ENCODE peak calls at places on chromosomes 5 and 9, in eight cellular contexts. F is tibial nerve; R is stimulated activated CD8-positive, alpha-beta memory T cell treated with anti-CD3 and anti-CD28 coated beads, Interleukin-15, amount 100 ng/mL, for 1 hour; T is HFFc6; Q is HEK293T; O is ureter; U is ovary; A is endodermal cell. G is an unnamed sample.

GRCh38 chr9:14967450-14968321 is 57.5 kb upstream of the FREM1 start:
- DNase-seq in O (no peak), T (no peak), Q (no peak), F (no peak), U (no peak), R (no peak), A (no peak), G (no peak)

GRCh38 chr5:147384346-147385193 is 125.3 kb downstream of the DPYSL3 start:
- DNase-seq in O (no peak), R (no peak), U (no peak), A (peak), F (no peak), T (no peak), Q (no peak), G (no peak)

GRCh38 chr9:93662952-93663572 is 86.7 kb downstream of the PHF2 start:
- DNase-seq in Q (no peak), O (no peak), T (no peak), A (no peak), R (no peak), F (peak), U (no peak), G (no peak)

GRCh38 chr9:136756134-136756438 is 2.0 kb downstream of the LCN8 start:
- DNase-seq in F (no peak), T (no peak), R (no peak), A (no peak), O (no peak), Q (no peak), U (no peak), G (no peak)

GRCh38 chr9:37100317-37100716 is 20.1 kb upstream of the ZCCHC7 start:
- DNase-seq in F (no peak), R (no peak), T (no peak), Q (no peak), A (peak), O (no peak), U (no peak), G (no peak)

GRCh38 chr5:156406023-156406422 is 79.1 kb downstream of the SGCD start:
- DNase-seq in F (no peak), R (no peak), O (no peak), A (no peak), Q (no peak), U (no peak), T (no peak), G (no peak)

GRCh38 chr9:5712651-5713360 is 83.9 kb downstream of the RIC1 start:
- DNase-seq in T (no peak), Q (no peak), R (no peak), A (no peak), U (no peak), O (no peak), F (no peak), G (no peak)

GRCh38 chr5:148993283-148993936 is 69.5 kb downstream of the SH3TC2 start:
- DNase-seq in T (no peak), A (no peak), U (no peak), R (no peak), O (no peak), Q (no peak), F (no peak), G (no peak)

GRCh38 chr5:131377785-131378325 is 114.0 kb downstream of the CDC42SE2 start:
- DNase-seq in T (peak), U (no peak), F (no peak), O (no peak), Q (no peak), A (no peak), R (no peak), G (no peak)